ENCODE peak calls at places on chromosome 17, in seven cellular contexts. V is IMR-90; H is HuH-7.5; F is activated T-helper 1 cell treated with anti-CD3 and anti-CD28 coated beads, Interleukin-2, amount 50 U/mL, for 16 hours; U is cardiac fibroblast; T is GM03348; G is activated T-cell treated with anti-CD3 and anti-CD28 coated beads for 24 hours. I is an unnamed sample.
A peak's percentile ranks its signal among the peaks of the same experiment; 100 is the strongest.

GRCh38 chr17:47701603-47702002 is 7.6 kb downstream of the TBKBP1 start:
- DNase-seq in F (no peak), G (no peak), H (no peak), V (no peak), U (no peak), T (no peak), I (no peak)

GRCh38 chr17:64628641-64629040 is 33.5 kb downstream of the SMURF2 start:
- DNase-seq in U (no peak), G (peak; percentile 8), H (no peak), V (no peak), T (no peak), F (no peak), I (no peak)

GRCh38 chr17:49694847-49695697 is 12.7 kb downstream of the SLC35B1 start:
- DNase-seq in V (no peak), F (peak; percentile 58), T (peak; percentile 52), U (peak; percentile 47), H (peak; percentile 39), G (peak; percentile 61), I (no peak)

GRCh38 chr17:48985436-48986245 is 11.5 kb upstream of the IGF2BP1 start:
- DNase-seq in V (no peak), U (no peak), F (no peak), H (no peak), T (no peak), G (no peak), I (no peak)

GRCh38 chr17:81253358-81254131 is 14.4 kb downstream of the NDUFAF8 start:
- DNase-seq in U (peak; percentile 48), V (peak; percentile 31), T (peak; percentile 83), F (peak; percentile 41), G (peak; percentile 38), H (peak; percentile 73), I (no peak)

GRCh38 chr17:19381741-19382444 is 3.6 kb downstream of the MAPK7 start:
- DNase-seq in F (no peak), V (no peak), T (no peak), G (no peak), H (no peak), U (no peak), I (no peak)

GRCh38 chr17:82704886-82705285 is 6.4 kb upstream of the RAB40B start:
- DNase-seq in U (no peak), G (no peak), T (no peak), V (no peak), F (no peak), H (no peak), I (no peak)

GRCh38 chr17:82566129-82566995 is 46.8 kb downstream of the FOXK2 start:
- DNase-seq in H (no peak), G (no peak), U (no peak), V (no peak), F (no peak), T (no peak), I (no peak)

GRCh38 chr17:43846221-43846712 is 709 bp upstream of the CD300LG start:
- DNase-seq in G (peak; percentile 70), H (peak; percentile 87), V (peak; percentile 58), U (peak; percentile 77), T (peak; percentile 95), F (peak; percentile 51), I (peak; percentile 73)

GRCh38 chr17:79036609-79037008 is 12.6 kb downstream of the C1QTNF1 start:
- DNase-seq in G (no peak), U (peak; percentile 95), F (no peak), T (peak; percentile 88), H (no peak), V (peak; percentile 94), I (peak; percentile 93)

GRCh38 chr17:75630071-75630917 is 2.9 kb upstream of the SMIM5 start:
- DNase-seq in H (no peak), G (no peak), F (no peak), U (no peak), T (no peak), V (no peak), I (no peak)

GRCh38 chr17:76597156-76598003 is 11.7 kb upstream of the ST6GALNAC2 start:
- DNase-seq in G (no peak), V (no peak), F (no peak), H (no peak), T (no peak), U (no peak), I (peak; percentile 26)

GRCh38 chr17:41444186-41444585 is 3.4 kb upstream of the KRT38 start:
- DNase-seq in T (peak; percentile 52), U (no peak), H (no peak), V (peak; percentile 28), G (no peak), F (no peak), I (peak; percentile 36)

GRCh38 chr17:43475494-43476089 is 8.2 kb upstream of the DHX8 start:
- DNase-seq in U (no peak), G (no peak), V (no peak), H (no peak), T (no peak), F (no peak), I (no peak)

GRCh38 chr17:58327363-58328194 is 1.0 kb downstream of the TSPOAP1 start:
- DNase-seq in H (no peak), T (no peak), U (no peak), V (no peak), F (no peak), G (no peak), I (no peak)

GRCh38 chr17:34820166-34820920 is 140.9 kb downstream of the CCT6B start:
- DNase-seq in V (no peak), F (no peak), H (no peak), U (no peak), G (no peak), T (no peak), I (no peak)

I was measured in fibroblast of gingiva.